ENCODE peak calls at places on chromosome 2, in five cellular contexts. A is right cardiac atrium, E is K562, Z is suprapubic skin, R is Peyer's patch. J is an unnamed sample. For H3K4me1, the result is how much of the 10 kb centered on the place peaks cover.

GRCh38 chr2:149768320-149768799 is 180.8 kb upstream of the MMADHC start:
- DNase-seq in Z (no peak), R (no peak), A (no peak), E (no peak), J (no peak)

GRCh38 chr2:145815933-145816332 is 1296.0 kb upstream of the ZEB2 start:
- DNase-seq in Z (no peak), R (no peak), A (no peak), E (no peak), J (no peak)

GRCh38 chr2:160365691-160366367 is 127.8 kb downstream of the RBMS1 start:
- DNase-seq in R (peak), Z (peak), E (no peak), A (peak), J (no peak)

GRCh38 chr2:74625658-74626425 is 22.3 kb downstream of the M1AP start:
- DNase-seq in R (no peak), E (peak), Z (no peak), A (no peak), J (no peak)

GRCh38 chr2:233663911-233664310 is 7.8 kb upstream of the UGT1A9 start:
- DNase-seq in R (no peak), A (no peak), E (no peak), Z (no peak), J (no peak)

GRCh38 chr2:235908826-235909225 is 259.4 kb downstream of the GBX2 start:
- DNase-seq in E (no peak), A (no peak), R (no peak), Z (no peak), J (no peak)

GRCh38 chr2:55017880-55018279 is 32.4 kb downstream of the RTN4 start:
- DNase-seq in E (no peak), R (no peak), A (no peak), Z (no peak), J (no peak)

GRCh38 chr2:237674731-237675276 is 47.4 kb downstream of the LRRFIP1 start:
- DNase-seq in A (peak), R (peak), E (peak), Z (peak), J (peak)

GRCh38 chr2:96404446-96405373 is 69.1 kb downstream of the NCAPH start:
- DNase-seq in A (peak), R (no peak), E (no peak), Z (no peak), J (no peak)

GRCh38 chr2:135245055-135245454 is 193.0 kb downstream of the RAB3GAP1 start:
- DNase-seq in Z (no peak), R (no peak), E (peak), A (no peak), J (no peak)

GRCh38 chr2:201735486-201735885 is 37.0 kb upstream of the MPP4 start:
- DNase-seq in R (no peak), A (no peak), Z (no peak), E (no peak), J (no peak)

GRCh38 chr2:23669413-23670244 is 257.3 kb downstream of the ATAD2B start:
- DNase-seq in Z (no peak), R (no peak), A (peak), E (no peak), J (no peak)

GRCh38 chr2:219631406-219631891 is 4.0 kb downstream of the SLC4A3 start:
- DNase-seq in E (no peak), R (no peak), Z (no peak), A (peak), J (no peak)

GRCh38 chr2:6186332-6187100 is 494.3 kb downstream of the SOX11 start:
- DNase-seq in A (no peak), E (no peak), Z (no peak), R (no peak), J (no peak)

GRCh38 chr2:210884227-210884626 is 327.8 kb downstream of the CPS1 start:
- DNase-seq in Z (no peak), A (no peak), R (no peak), E (no peak), J (no peak)

GRCh38 chr2:163469561-163469962 is 266.2 kb downstream of the FIGN start:
- DNase-seq in A (no peak), E (no peak), R (no peak), Z (no peak), J (no peak)

GRCh38 chr2:65999790-66000189 is 435.1 kb upstream of the MEIS1 start:
- DNase-seq in E (no peak), Z (no peak), A (no peak), R (no peak), J (no peak)
- H3K27ac ChIP-seq in E (no peak), Z (no peak), A (no peak), R (no peak), J (no peak)

GRCh38 chr2:8646731-8647461 is 35.0 kb upstream of the ID2 start:
- DNase-seq in R (no peak), E (no peak), Z (no peak), A (no peak), J (no peak)

GRCh38 chr2:8648441-8648840 is 33.4 kb upstream of the ID2 start:
- DNase-seq in E (no peak), Z (peak), A (no peak), R (no peak), J (no peak)

GRCh38 chr2:8650256-8650655 is 31.6 kb upstream of the ID2 start:
- DNase-seq in A (no peak), R (no peak), Z (no peak), E (no peak), J (no peak)

GRCh38 chr2:8647462-8647857 is 34.4 kb upstream of the ID2 start:
- DNase-seq in E (no peak), R (no peak), A (no peak), Z (no peak), J (no peak)

DNA sequence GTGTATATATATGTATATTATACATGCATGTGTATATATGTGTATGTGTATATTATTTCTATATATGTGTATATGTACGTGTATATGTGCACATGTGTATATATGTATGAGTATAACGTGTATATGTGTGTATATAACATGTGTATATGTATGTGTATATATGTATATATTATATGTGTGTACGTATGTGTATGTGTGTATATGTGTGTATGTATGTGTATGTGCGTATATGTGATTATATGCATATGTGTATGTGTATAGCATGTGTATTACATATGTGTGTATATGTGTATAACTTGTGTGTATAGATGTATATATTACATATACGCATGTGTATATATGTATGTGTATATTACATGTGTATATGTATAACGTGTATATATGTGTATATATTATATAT is 32.1 kb upstream of the ID2 start:
- DNase-seq in A (no peak), R (no peak), E (no peak), Z (no peak), J (no peak)
- H3K4me1 ChIP-seq in A (under half), R (under half), E (under half), Z (under half), J (under half)

DNA sequence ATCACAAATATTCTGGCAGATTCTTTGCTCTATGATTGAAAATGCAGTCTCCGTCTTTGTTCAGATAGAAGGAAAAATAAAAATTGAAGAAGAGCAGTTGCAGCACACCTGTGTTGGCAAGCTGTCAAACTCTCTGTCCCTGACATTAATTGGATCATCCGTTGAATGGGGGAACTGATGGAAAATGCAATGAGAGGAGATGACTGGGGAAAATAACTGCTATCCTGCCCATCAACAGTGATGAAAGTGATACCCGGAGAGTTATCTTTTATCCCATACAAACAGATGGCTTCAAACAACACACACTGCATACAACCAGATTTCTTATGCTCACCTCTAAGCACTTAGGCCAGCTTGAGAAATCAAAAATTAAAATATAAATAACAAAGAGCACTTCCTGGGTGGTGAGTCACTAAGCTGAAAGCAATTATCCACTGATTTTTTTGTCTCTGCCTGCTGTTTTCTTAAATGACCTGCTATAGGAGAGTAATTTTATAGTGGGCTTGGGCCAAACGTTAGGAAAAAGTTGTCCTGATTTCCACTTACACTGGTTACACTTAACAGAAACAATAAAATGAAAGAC is 237.6 kb upstream of the RGPD4 start:
- DNase-seq in A (no peak), R (no peak), Z (no peak), E (no peak), J (no peak)
- H3K27ac ChIP-seq in A (no peak), R (no peak), Z (no peak), E (no peak), J (no peak)

GRCh38 chr2:144706671-144707070 is 186.8 kb upstream of the ZEB2 start:
- DNase-seq in A (no peak), R (no peak), E (no peak), Z (no peak), J (no peak)
- H3K4me1 ChIP-seq in A (under half), R (under half), E (under half), Z (under half), J (under half)

GRCh38 chr2:43003702-43004101 is 211.3 kb upstream of the HAAO start:
- DNase-seq in E (no peak), A (no peak), Z (peak), R (no peak), J (no peak)
- H3K27ac ChIP-seq in E (no peak), A (no peak), Z (no peak), R (peak), J (no peak)

J was measured in CD4-positive, alpha-beta memory T cell.